ENCODE peak calls at places on chromosomes 1 and 21, in four cellular contexts. Z is fibroblast of mammary gland, J is upper lobe of right lung, Y is AG20443. W is an unnamed sample.

GRCh38 chr1:232968965-232969364 is 18.6 kb downstream of the NTPCR start:
- DNase-seq in Z (peak), J (no peak), Y (peak), W (peak)

GRCh38 chr1:226676381-226676780 is 62.7 kb downstream of the ITPKB start:
- DNase-seq in Z (peak), J (no peak), Y (no peak), W (no peak)

GRCh38 chr21:44618909-44619308 is 7.0 kb downstream of the KRTAP10-8 start:
- DNase-seq in Z (no peak), J (no peak), Y (no peak), W (no peak)

GRCh38 chr1:63116016-63116415 is 206.4 kb upstream of the FOXD3 start:
- DNase-seq in Z (peak), J (no peak), Y (peak), W (no peak)

GRCh38 chr1:29094433-29094832 is 29.3 kb downstream of the TMEM200B start:
- DNase-seq in Z (no peak), J (no peak), Y (no peak), W (no peak)

GRCh38 chr1:114292194-114292593 is 138.5 kb upstream of the SYT6 start:
- DNase-seq in Z (no peak), J (no peak), Y (no peak), W (no peak)

GRCh38 chr1:1144122-1144842 is 28.4 kb upstream of the C1orf159 start:
- DNase-seq in Z (no peak), J (peak), Y (no peak), W (no peak)

GRCh38 chr1:170619167-170620030 is 44.5 kb upstream of the PRRX1 start:
- DNase-seq in Z (peak), J (no peak), Y (no peak), W (no peak)

GRCh38 chr1:223780926-223781325 is 64.8 kb downstream of the TP53BP2 start:
- DNase-seq in Z (no peak), J (no peak), Y (no peak), W (no peak)

GRCh38 chr1:31683997-31684396 is 19.8 kb downstream of the COL16A1 start:
- DNase-seq in Z (no peak), J (no peak), Y (no peak), W (no peak)

GRCh38 chr1:145846191-145846590 is 761 bp downstream of the NUDT17 start:
- DNase-seq in Z (peak), J (no peak), Y (peak), W (peak)

GRCh38 chr1:168159979-168160378 is 18.8 kb upstream of the TIPRL start:
- DNase-seq in Z (no peak), J (no peak), Y (no peak), W (no peak)

GRCh38 chr21:45590726-45591618 is 48.7 kb upstream of the SLC19A1 start:
- DNase-seq in Z (no peak), J (peak), Y (no peak), W (no peak)

GRCh38 chr1:6795661-6796060 is 10.4 kb downstream of the CAMTA1 start:
- DNase-seq in Z (peak), J (no peak), Y (peak), W (peak)

GRCh38 chr1:85278853-85279314 is 2.5 kb upstream of the BCL10 start:
- DNase-seq in Z (peak), J (no peak), Y (peak), W (peak)

GRCh38 chr21:16285646-16286223 is 556.0 kb downstream of the USP25 start:
- DNase-seq in Z (no peak), J (no peak), Y (no peak), W (no peak)

GRCh38 chr1:206682111-206682510 is 2.6 kb upstream of the MAPKAPK2 start:
- DNase-seq in Z (peak), J (no peak), Y (no peak), W (no peak)

GRCh38 chr1:223700388-223700918 is 11.9 kb upstream of the CAPN2 start:
- DNase-seq in Z (no peak), J (no peak), Y (no peak), W (no peak)

GRCh38 chr1:185441608-185442007 is 124.6 kb upstream of the IVNS1ABP start:
- DNase-seq in Z (peak), J (no peak), Y (peak), W (peak)

GRCh38 chr1:233625087-233625486 is 11.2 kb downstream of the KCNK1 start:
- DNase-seq in Z (no peak), J (no peak), Y (no peak), W (no peak)

GRCh38 chr1:41672173-41672572 is 187.7 kb upstream of the EDN2 start:
- DNase-seq in Z (peak), J (peak), Y (peak), W (no peak)

GRCh38 chr1:246907472-246907871 is 24.3 kb downstream of the AHCTF1 start:
- DNase-seq in Z (peak), J (no peak), Y (peak), W (peak)

GRCh38 chr1:93196591-93196990 is 16.1 kb downstream of the CCDC18 start:
- DNase-seq in Z (peak), J (no peak), Y (peak), W (no peak)

GRCh38 chr1:36208978-36209708 is 15.1 kb upstream of the THRAP3 start:
- DNase-seq in Z (no peak), J (no peak), Y (no peak), W (no peak)